ENCODE peak calls at places on chromosomes 11 and 22, in four cellular contexts. U, H, N and E are unnamed samples.

GRCh38 chr11:120917536-120918239 is 106.2 kb upstream of the TBCEL start:
- DNase-seq in N (no peak), U (no peak), H (no peak), E (no peak)

GRCh38 chr22:25413620-25414019 is 150.9 kb upstream of the GRK3 start:
- DNase-seq in N (no peak), U (no peak), H (no peak), E (no peak)

GRCh38 chr11:131099013-131099412 is 182.7 kb upstream of the SNX19 start:
- DNase-seq in H (no peak), U (no peak), N (no peak), E (peak; percentile 77)

GRCh38 chr11:16184588-16184987 is 171.8 kb downstream of the SOX6 start:
- DNase-seq in U (peak; percentile 55), N (no peak), H (no peak), E (peak; percentile 92)

GRCh38 chr22:46842606-46843005 is 80.2 kb downstream of the TBC1D22A start:
- DNase-seq in H (no peak), N (no peak), U (no peak), E (no peak)

GRCh38 chr11:93846411-93846810 is 4.0 kb downstream of the VSTM5 start:
- DNase-seq in N (no peak), H (no peak), U (no peak), E (peak; percentile 64)

GRCh38 chr11:94926698-94927237 is 46.6 kb downstream of the CWC15 start:
- DNase-seq in H (peak; percentile 41), N (no peak), U (no peak), E (peak; percentile 94)

GRCh38 chr22:45490836-45491235 is 11.8 kb upstream of the FBLN1 start:
- DNase-seq in U (no peak), H (no peak), N (no peak), E (no peak)

GRCh38 chr11:70127653-70128434 is 49.7 kb downstream of the ANO1 start:
- DNase-seq in N (no peak), U (no peak), H (no peak), E (peak; percentile 24)

GRCh38 chr11:849951-850776 is 7.5 kb downstream of the TSPAN4 start:
- DNase-seq in U (no peak), H (peak; percentile 87), N (no peak), E (no peak)

GRCh38 chr22:43996981-43997265 is 27.2 kb upstream of the PARVB start:
- DNase-seq in H (no peak), N (peak; percentile 35), U (no peak), E (no peak)

GRCh38 chr11:120956710-120957500 is 67.0 kb upstream of the TBCEL start:
- DNase-seq in H (peak; percentile 53), N (peak; percentile 48), U (no peak), E (no peak)

GRCh38 chr11:35165416-35166368 is 26.7 kb downstream of the CD44 start:
- DNase-seq in H (no peak), N (no peak), U (no peak), E (peak; percentile 50)

GRCh38 chr11:720642-721346 is 14.8 kb downstream of the EPS8L2 start:
- DNase-seq in U (no peak), N (peak; percentile 87), H (peak; percentile 86), E (peak; percentile 29)

GRCh38 chr11:36149538-36150242 is 139.5 kb downstream of the COMMD9 start:
- DNase-seq in U (peak; percentile 98), N (peak; percentile 34), H (peak; percentile 61), E (peak; percentile 100)

GRCh38 chr11:76794371-76795284 is 11.5 kb downstream of the TSKU start:
- DNase-seq in H (no peak), U (no peak), N (no peak), E (no peak)

GRCh38 chr11:20156876-20157613 is 3.2 kb downstream of the DBX1 start:
- DNase-seq in H (no peak), U (no peak), N (peak; percentile 39), E (no peak)

GRCh38 chr11:69692422-69692821 is 11.4 kb downstream of the FGF19 start:
- DNase-seq in H (no peak), N (no peak), U (no peak), E (no peak)

GRCh38 chr11:120950880-120951279 is 73.0 kb upstream of the TBCEL start:
- DNase-seq in H (no peak), U (no peak), N (no peak), E (no peak)

GRCh38 chr11:129048911-129049310 is 106.2 kb upstream of the TP53AIP1 start:
- DNase-seq in N (no peak), H (no peak), U (no peak), E (no peak)

GRCh38 chr22:46256358-46256958 is 6.4 kb upstream of the CDPF1 start:
- DNase-seq in H (no peak), U (no peak), N (no peak), E (peak; percentile 63)

GRCh38 chr11:113192121-113192925 is 122.1 kb upstream of the TTC12 start:
- DNase-seq in N (no peak), U (no peak), H (peak; percentile 45), E (no peak)

GRCh38 chr22:31952094-31952401 is 7.7 kb downstream of the YWHAH start:
- DNase-seq in H (peak; percentile 36), N (no peak), U (no peak), E (no peak)

GRCh38 chr22:49965291-49966040 is 4.9 kb downstream of the PIM3 start:
- DNase-seq in H (peak; percentile 19), U (no peak), N (peak; percentile 11), E (no peak)

GRCh38 chr11:10414181-10414580 is 40.9 kb upstream of the AMPD3 start:
- DNase-seq in U (no peak), N (no peak), H (no peak), E (no peak)

GRCh38 chr11:45457649-45458048 is 171.5 kb upstream of the SYT13 start:
- DNase-seq in N (no peak), U (no peak), H (no peak), E (peak; percentile 79)

GRCh38 chr22:49664371-49664881 is 163.2 kb downstream of the BRD1 start:
- DNase-seq in H (no peak), U (no peak), N (no peak), E (no peak)

GRCh38 chr11:67665537-67666302 is 8.7 kb downstream of the ALDH3B2 start:
- DNase-seq in U (no peak), N (no peak), H (peak; percentile 48), E (no peak)

GRCh38 chr22:44202261-44202789 is 21.6 kb downstream of the PARVG start:
- DNase-seq in H (no peak), U (no peak), N (no peak), E (peak; percentile 90)

GRCh38 chr22:26259510-26259909 is 90.2 kb downstream of the SEZ6L start:
- DNase-seq in U (no peak), N (peak; percentile 81), H (no peak), E (peak; percentile 8)

GRCh38 chr11:13302440-13302958 is 24.9 kb downstream of the BMAL1 start:
- DNase-seq in N (no peak), H (no peak), U (no peak), E (no peak)

GRCh38 chr11:13304655-13305340 is 27.2 kb downstream of the BMAL1 start:
- DNase-seq in U (no peak), N (no peak), H (no peak), E (no peak)

GRCh38 chr11:13308704-13309103 is 31.1 kb downstream of the BMAL1 start:
- DNase-seq in H (no peak), N (no peak), U (no peak), E (no peak)

GRCh38 chr11:13301522-13301921 is 23.9 kb downstream of the BMAL1 start:
- DNase-seq in H (no peak), U (no peak), N (no peak), E (no peak)

GRCh38 chr11:13303668-13304649 is 26.4 kb downstream of the BMAL1 start:
- DNase-seq in H (no peak), N (no peak), U (no peak), E (no peak)
- TF ChIP-seq USF2 in H (no peak), N (peak; percentile 51), U (no peak), E (no peak)

GRCh38 chr11:122107045-122107444 is 9.0 kb downstream of the BLID start:
- DNase-seq in N (no peak), U (no peak), H (no peak), E (no peak)

GRCh38 chr11:122108828-122109227 is 7.2 kb downstream of the BLID start:
- DNase-seq in N (no peak), U (no peak), H (no peak), E (no peak)

GRCh38 chr11:122107566-122107965 is 8.4 kb downstream of the BLID start:
- DNase-seq in N (no peak), H (no peak), U (no peak), E (no peak)

GRCh38 chr11:122109932-122110331 is 6.1 kb downstream of the BLID start:
- DNase-seq in H (no peak), U (no peak), N (no peak), E (no peak)

GRCh38 chr11:122108192-122108799 is 7.7 kb downstream of the BLID start:
- DNase-seq in H (no peak), U (no peak), N (peak; percentile 58), E (peak; percentile 70)
- TF ChIP-seq USF2 in H (no peak), U (no peak), N (no peak), E (no peak)

DNA sequence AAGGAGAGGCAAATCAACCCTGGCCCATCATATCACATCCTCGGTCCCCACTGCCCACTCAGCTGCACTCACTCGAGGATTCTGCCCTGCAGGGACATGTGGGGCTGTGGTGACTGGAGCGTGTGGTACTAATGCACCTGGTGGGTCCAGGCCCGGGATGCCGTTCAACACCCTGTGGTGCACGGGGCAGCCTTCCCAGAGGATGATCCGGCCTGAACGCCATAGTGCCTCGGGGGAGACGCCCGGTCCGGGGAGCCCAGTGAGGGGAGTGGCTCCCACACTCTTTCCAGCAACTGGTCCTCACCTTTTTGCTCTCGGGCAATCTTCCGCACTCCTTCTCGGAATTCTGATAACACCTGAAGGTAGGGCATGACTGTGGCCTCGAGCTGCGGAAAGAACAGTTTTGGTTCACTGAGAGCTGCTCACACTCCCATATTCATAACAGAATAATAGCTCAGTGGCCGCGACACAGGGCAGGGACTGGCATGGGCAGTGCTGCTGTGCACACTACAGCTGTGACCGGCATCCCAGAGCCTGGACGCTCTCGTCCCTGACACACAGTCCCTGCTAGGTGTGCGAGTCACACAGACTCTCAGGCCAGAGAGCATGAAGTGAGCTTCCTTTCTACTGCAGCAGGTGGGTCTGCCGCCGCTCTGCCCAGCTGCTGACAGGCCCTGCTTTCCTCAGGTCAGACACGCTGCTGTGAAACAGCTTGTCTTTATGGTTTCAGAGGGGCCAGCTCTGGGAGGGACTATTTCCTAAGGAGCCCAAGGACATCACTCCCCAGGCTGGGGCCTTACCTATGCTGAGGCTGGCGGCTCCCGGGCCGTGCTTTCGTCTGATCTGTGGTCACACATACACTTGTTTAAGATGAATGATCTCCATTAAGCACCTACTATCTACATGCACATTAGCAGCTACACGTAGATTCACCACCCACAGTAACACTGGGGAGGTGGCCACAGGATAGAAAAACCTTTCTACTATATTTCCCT is 20.1 kb upstream of the NAP1L4 start:
- DNase-seq in H (no peak), U (no peak), N (no peak), E (no peak)
- TF ChIP-seq USF2 in H (no peak), U (no peak), N (no peak), E (no peak)

GRCh38 chr11:109858152-109858551 is 235.0 kb upstream of the ZC3H12C start:
- DNase-seq in N (no peak), U (no peak), H (no peak), E (no peak)
- TF ChIP-seq USF2 in N (no peak), U (no peak), H (no peak), E (no peak)

GRCh38 chr11:115961168-115962003 is 457.2 kb upstream of the CADM1 start:
- DNase-seq in H (no peak), U (no peak), N (no peak), E (no peak)

GRCh38 chr11:115965754-115966504 is 461.7 kb upstream of the CADM1 start:
- DNase-seq in H (peak; percentile 61), N (no peak), U (no peak), E (peak; percentile 33)

GRCh38 chr11:115959098-115959497 is 454.9 kb upstream of the CADM1 start:
- DNase-seq in U (no peak), N (no peak), H (peak; percentile 36), E (no peak)

GRCh38 chr11:115963170-115963569 is 459.0 kb upstream of the CADM1 start:
- DNase-seq in U (no peak), N (no peak), H (no peak), E (no peak)

GRCh38 chr11:115964091-115964490 is 459.9 kb upstream of the CADM1 start:
- DNase-seq in N (no peak), U (no peak), H (no peak), E (peak; percentile 35)
- TF ChIP-seq USF2 in N (no peak), U (no peak), H (no peak), E (no peak)